ENCODE peak calls at places on chromosome 14, in six cellular contexts. Z is uterus, Y is heart left ventricle, G is right lobe of liver, E is prostate gland, R is body of pancreas. S is an unnamed sample.

GRCh38 chr14:97687944-97688625 is 890.9 kb downstream of the VRK1 start:
- DNase-seq in Y (no peak), Z (no peak), R (no peak), G (no peak), E (no peak), S (no peak)

GRCh38 chr14:74988131-74988530 is 14.6 kb upstream of the EIF2B2 start:
- DNase-seq in R (no peak), E (no peak), Y (no peak), Z (no peak), G (no peak), S (peak; percentile 48)

GRCh38 chr14:32473476-32473875 is 144.4 kb downstream of the AKAP6 start:
- DNase-seq in Y (no peak), G (peak; percentile 73), Z (peak; percentile 25), E (peak; percentile 91), R (peak; percentile 58), S (peak; percentile 98)

GRCh38 chr14:92958373-92959188 is 35.6 kb downstream of the CHGA start:
- DNase-seq in R (no peak), E (no peak), G (no peak), Z (no peak), Y (peak; percentile 54), S (no peak)

GRCh38 chr14:96590190-96590860 is 88.1 kb downstream of the PAPOLA start:
- DNase-seq in R (no peak), G (no peak), Z (no peak), Y (no peak), E (no peak), S (no peak)

GRCh38 chr14:54652188-54652889 is 85.4 kb downstream of the SAMD4A start:
- DNase-seq in Z (peak; percentile 89), G (peak; percentile 57), E (peak; percentile 76), Y (peak; percentile 81), R (peak; percentile 72), S (peak; percentile 75)

GRCh38 chr14:61531741-61532505 is 163.4 kb upstream of the HIF1A start:
- DNase-seq in Y (no peak), R (peak; percentile 66), G (no peak), E (no peak), Z (no peak), S (no peak)

GRCh38 chr14:76377675-76378074 is 1.7 kb downstream of the ESRRB start:
- DNase-seq in Y (no peak), R (no peak), G (no peak), Z (no peak), E (no peak), S (no peak)

GRCh38 chr14:105974902-105975301 is 448.5 kb downstream of the TMEM121 start:
- DNase-seq in G (no peak), E (no peak), R (no peak), Y (no peak), Z (no peak), S (no peak)

GRCh38 chr14:103735022-103735421 is 19.4 kb downstream of the ZFYVE21 start:
- DNase-seq in Y (peak; percentile 55), R (peak; percentile 6), Z (peak; percentile 15), G (no peak), E (no peak), S (no peak)

GRCh38 chr14:104596927-104597351 is 7.6 kb downstream of the TMEM179 start:
- DNase-seq in G (no peak), E (no peak), R (peak; percentile 3), Y (no peak), Z (no peak), S (no peak)

GRCh38 chr14:76780360-76780759 is 19.1 kb downstream of the VASH1 start:
- DNase-seq in G (no peak), R (no peak), Z (no peak), Y (no peak), E (no peak), S (peak; percentile 8)

GRCh38 chr14:105761842-105762241 is 235.5 kb downstream of the TMEM121 start:
- DNase-seq in R (no peak), Z (no peak), Y (no peak), G (no peak), E (no peak), S (no peak)

GRCh38 chr14:21436567-21437062 is 19.3 kb downstream of the CHD8 start:
- DNase-seq in Z (no peak), Y (no peak), R (no peak), E (no peak), G (no peak), S (no peak)

GRCh38 chr14:21440857-21441256 is 15.1 kb downstream of the CHD8 start:
- DNase-seq in G (no peak), R (no peak), E (no peak), Y (no peak), Z (no peak), S (no peak)

DNA sequence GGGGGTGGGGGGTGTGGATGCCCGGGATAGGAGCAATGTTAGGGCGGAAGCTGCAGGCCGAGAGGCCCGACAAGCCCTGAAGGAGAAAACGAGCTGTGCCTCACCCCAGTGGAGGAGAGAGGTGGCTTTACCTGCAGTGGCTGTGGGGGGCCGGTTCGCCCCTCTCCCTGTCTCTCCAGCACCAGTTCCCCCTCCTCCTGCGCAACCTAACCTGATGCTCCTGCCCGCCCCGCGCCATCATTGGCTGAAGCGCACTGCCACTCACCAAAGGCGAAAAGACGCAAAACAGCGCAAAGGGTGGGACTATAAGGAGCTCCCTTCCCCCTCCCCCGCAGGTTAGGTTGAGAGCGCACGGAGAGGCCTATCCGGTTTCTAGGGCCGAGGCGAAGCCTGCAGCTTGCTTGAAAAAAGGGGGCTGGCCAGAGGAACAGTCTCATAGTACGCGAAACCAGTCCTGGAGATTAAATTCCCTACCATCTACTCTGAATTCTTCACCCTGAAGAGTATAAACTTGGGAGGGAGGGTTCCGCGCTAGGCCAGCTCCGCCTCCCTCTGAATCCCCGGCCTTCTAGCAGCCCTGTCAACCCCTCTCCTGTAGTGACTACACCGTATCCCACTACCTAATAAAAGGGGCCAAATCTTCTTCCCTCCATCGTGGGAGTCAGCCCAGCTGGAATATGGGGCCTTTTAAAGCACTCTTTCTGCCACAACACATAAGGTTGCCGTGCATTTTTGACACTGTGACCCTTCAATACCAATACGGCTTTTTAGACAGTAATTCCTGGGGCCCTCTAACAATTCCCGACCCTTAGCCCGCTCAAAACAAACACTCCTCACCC is 18.6 kb downstream of the CHD8 start:
- DNase-seq in G (peak; percentile 97), Y (peak; percentile 99), Z (peak; percentile 99), R (peak; percentile 98), E (peak; percentile 98), S (peak; percentile 96)
- TF ChIP-seq POLR2A in G (peak; percentile 60), Y (peak; percentile 77), Z (peak; percentile 52), R (no peak), E (peak; percentile 47), S (no peak)

DNA sequence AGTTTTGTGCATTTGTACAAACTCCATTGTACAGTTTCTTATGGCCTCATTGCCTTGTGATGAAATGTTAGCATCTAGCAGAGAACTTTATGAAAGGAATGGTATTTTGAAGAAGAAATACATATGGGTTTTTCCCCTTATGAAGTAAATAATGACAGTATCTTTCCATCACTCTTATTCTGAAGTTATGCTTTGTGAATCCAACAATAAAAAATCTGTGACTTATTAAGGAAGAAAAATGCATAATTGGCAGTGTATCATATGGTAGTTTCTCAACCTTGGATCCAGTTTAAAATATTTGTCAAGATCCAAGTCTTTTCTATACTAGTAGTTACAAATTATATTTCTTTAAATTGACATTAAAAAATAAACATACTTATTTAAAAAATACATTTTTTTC is 859.1 kb upstream of the FLRT2 start:
- DNase-seq in Z (no peak), Y (no peak), G (no peak), E (no peak), R (no peak), S (no peak)
- H3K27ac ChIP-seq in Z (no peak overlapping the region), Y (no peak overlapping the region), G (no peak overlapping the region), E (no peak overlapping the region), R (no peak overlapping the region), S (no peak overlapping the region)

GRCh38 chr14:73809386-73809785 is 42.2 kb upstream of the PTGR2 start:
- DNase-seq in G (no peak), R (no peak), E (no peak), Y (no peak), Z (no peak), S (no peak)
- H3K36me3 ChIP-seq in G (no peaks in the 10 kb centered on the region), R (no peaks in the 10 kb centered on the region), E (no peaks in the 10 kb centered on the region), Y (no peaks in the 10 kb centered on the region), Z (no peaks in the 10 kb centered on the region), S (no peaks in the 10 kb centered on the region)

GRCh38 chr14:102593841-102594170 is 1.4 kb downstream of the RCOR1 start:
- DNase-seq in G (no peak), E (no peak), R (no peak), Y (no peak), Z (no peak), S (no peak)

GRCh38 chr14:102592969-102593840 is 756 bp downstream of the RCOR1 start:
- DNase-seq in E (peak; percentile 22), Z (peak; percentile 55), Y (peak; percentile 77), G (peak; percentile 68), R (peak; percentile 61), S (peak; percentile 55)

GRCh38 chr14:102591372-102591943 is 991 bp upstream of the RCOR1 start:
- DNase-seq in G (peak; percentile 47), Y (peak; percentile 67), Z (peak; percentile 61), R (peak; percentile 43), E (peak; percentile 14), S (no peak)

GRCh38 chr14:102590667-102591099 is 1.8 kb upstream of the RCOR1 start:
- DNase-seq in R (peak; percentile 65), E (no peak), G (peak; percentile 42), Z (peak; percentile 52), Y (no peak), S (no peak)

DNA sequence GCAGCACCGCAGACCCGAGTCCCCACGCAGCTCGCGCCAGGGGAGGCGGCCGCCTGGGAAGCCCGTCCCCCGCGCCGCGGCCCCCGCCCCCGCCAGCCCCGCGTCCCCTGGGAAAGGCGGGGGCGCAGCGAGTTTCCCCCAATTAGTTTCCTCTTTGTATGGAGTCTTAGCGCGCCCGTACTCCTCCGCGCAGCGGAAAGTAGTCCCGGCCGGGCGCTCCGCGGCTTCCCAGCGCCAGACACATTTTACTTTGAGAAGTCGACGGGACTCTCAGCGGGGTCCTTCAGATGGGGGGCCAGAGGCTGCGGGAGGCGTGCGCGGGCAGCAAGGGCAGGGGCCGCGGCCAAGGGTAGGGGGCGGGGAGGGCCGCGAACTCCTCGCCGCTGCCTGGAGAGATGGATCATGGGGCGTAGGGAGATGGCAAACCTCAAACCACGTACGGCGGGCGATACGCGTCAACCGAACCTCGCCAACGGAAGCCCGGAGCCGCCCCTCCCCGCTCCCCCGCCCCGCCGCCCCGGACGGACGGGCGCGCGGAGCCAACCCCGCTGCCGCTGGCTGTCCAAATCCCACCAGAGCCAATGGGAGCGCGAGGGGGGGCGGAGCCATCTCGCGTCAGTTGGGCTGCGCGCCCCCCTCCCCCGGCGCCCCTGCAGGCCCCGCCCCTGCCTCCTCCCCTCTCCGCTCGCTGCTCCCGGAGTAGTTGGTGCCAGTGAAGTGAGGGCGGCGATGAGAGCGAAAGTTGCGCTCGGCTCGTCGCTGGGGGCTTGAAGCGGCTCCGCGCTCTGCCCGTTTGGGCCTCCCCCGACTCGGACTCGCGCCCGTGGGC is at the start of gene RCOR1:
- DNase-seq in Z (peak; percentile 98), Y (peak; percentile 99), G (peak; percentile 99), R (peak; percentile 98), E (peak; percentile 99), S (peak; percentile 97)
- TF ChIP-seq POLR2A in Z (peak; percentile 78), Y (peak; percentile 58), G (peak; percentile 80), R (peak; percentile 58), E (peak; percentile 84), S (no peak)

GRCh38 chr14:94383777-94384176 is 4.6 kb downstream of the SERPINA1 start:
- DNase-seq in Y (no peak), R (no peak), Z (no peak), E (no peak), G (peak; percentile 20), S (no peak)
- H3K27ac ChIP-seq in Y (no peak overlapping the region), R (no peak overlapping the region), Z (no peak overlapping the region), E (no peak overlapping the region), G (peak overlapping the region; percentile 96), S (no peak overlapping the region)

DNA sequence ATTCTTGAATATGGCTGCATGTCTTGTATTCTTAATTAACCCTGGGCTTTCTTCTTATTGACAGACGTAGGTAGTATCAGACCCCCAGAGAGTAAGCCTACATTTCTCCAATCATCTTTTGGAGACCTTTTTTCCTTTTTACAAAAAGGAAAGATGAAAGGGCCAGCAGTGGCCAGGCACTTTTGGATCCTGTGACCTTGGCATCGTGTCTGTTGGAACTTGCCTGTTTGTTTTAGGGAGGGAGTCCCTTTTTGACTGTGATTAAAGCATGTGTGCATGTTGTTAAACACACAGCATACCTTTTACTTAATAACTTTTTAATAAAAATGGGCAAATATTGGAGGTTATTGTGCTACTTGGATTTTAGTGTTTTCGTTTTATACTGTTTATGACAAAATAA is 57.2 kb downstream of the PCNX1 start:
- DNase-seq in G (no peak), E (no peak), Z (no peak), R (no peak), Y (no peak), S (no peak)
- H3K36me3 ChIP-seq in G (no peaks in the 10 kb centered on the region), E (no peaks in the 10 kb centered on the region), Z (no peaks in the 10 kb centered on the region), R (no peaks in the 10 kb centered on the region), Y (peaks cover 47% of the 10 kb centered on the region), S (no peaks in the 10 kb centered on the region)